ENCODE peak calls at places on chromosomes 4 and X, in five cellular contexts. B is right atrium auricular region, S is astrocyte of the spinal cord, W is A549, K is heart right ventricle. N is an unnamed sample.

GRCh38 chrX:119734897-119735339 is 23.5 kb upstream of the SOWAHD start:
- DNase-seq in B (peak; percentile 61), S (no peak), W (no peak), K (peak; percentile 67), N (no peak)

GRCh38 chr4:184313710-184314659 is 96.3 kb upstream of the ENPP6 start:
- DNase-seq in B (peak; percentile 58), S (no peak), W (no peak), K (no peak), N (no peak)

GRCh38 chrX:150934453-150934852 is 36.0 kb upstream of the CD99L2 start:
- DNase-seq in B (no peak), S (peak; percentile 59), W (peak; percentile 18), K (no peak), N (peak; percentile 53)

GRCh38 chrX:47662144-47662657 is 3.2 kb upstream of the UXT start:
- DNase-seq in B (peak; percentile 63), S (peak; percentile 80), W (no peak), K (no peak), N (no peak)

GRCh38 chrX:77597511-77597910 is 150.3 kb downstream of the FGF16 start:
- DNase-seq in B (no peak), S (no peak), W (no peak), K (no peak), N (no peak)

GRCh38 chr4:102687982-102688433 is 72.8 kb downstream of the MANBA start:
- DNase-seq in B (no peak), S (no peak), W (no peak), K (no peak), N (no peak)

GRCh38 chr4:8294036-8294435 is 24.5 kb downstream of the HTRA3 start:
- DNase-seq in B (no peak), S (no peak), W (no peak), K (no peak), N (no peak)

GRCh38 chr4:173146456-173146855 is 22.2 kb upstream of the GALNT7 start:
- DNase-seq in B (no peak), S (no peak), W (no peak), K (no peak), N (no peak)

GRCh38 chrX:104913348-104913747 is 307.1 kb downstream of the TEX13A start:
- DNase-seq in B (no peak), S (peak; percentile 4), W (no peak), K (no peak), N (no peak)

GRCh38 chr4:89598602-89599001 is 238.4 kb downstream of the SNCA start:
- DNase-seq in B (no peak), S (peak; percentile 33), W (peak; percentile 1), K (no peak), N (no peak)

GRCh38 chr4:112516401-112517066 is 554 bp upstream of the NEUROG2 start:
- DNase-seq in B (no peak), S (no peak), W (no peak), K (peak; percentile 21), N (no peak)

GRCh38 chrX:73069365-73070035 is 9.8 kb downstream of the PABPC1L2A start:
- DNase-seq in B (no peak), S (no peak), W (no peak), K (no peak), N (no peak)

GRCh38 chr4:176090115-176090514 is 24.5 kb downstream of the WDR17 start:
- DNase-seq in B (no peak), S (no peak), W (no peak), K (no peak), N (no peak)

GRCh38 chr4:59517007-59517406 is 1683.1 kb upstream of the ADGRL3 start:
- DNase-seq in B (no peak), S (no peak), W (no peak), K (no peak), N (no peak)

GRCh38 chrX:38803609-38804480 is 2.6 kb downstream of the MID1IP1 start:
- DNase-seq in B (peak; percentile 76), S (peak; percentile 76), W (peak; percentile 69), K (peak; percentile 86), N (no peak)

GRCh38 chr4:105061136-105061696 is 85.5 kb upstream of the TET2 start:
- DNase-seq in B (no peak), S (peak; percentile 36), W (no peak), K (no peak), N (peak; percentile 36)

GRCh38 chr4:2290974-2291704 is 29.2 kb upstream of the MXD4 start:
- DNase-seq in B (no peak), S (no peak), W (no peak), K (no peak), N (no peak)

GRCh38 chr4:39637572-39638357 is 900 bp downstream of the SMIM14 start:
- DNase-seq in B (peak; percentile 68), S (peak; percentile 72), W (no peak), K (peak; percentile 61), N (peak; percentile 38)

GRCh38 chr4:44495136-44495535 is 46.5 kb upstream of the KCTD8 start:
- DNase-seq in B (no peak), S (no peak), W (no peak), K (no peak), N (no peak)

GRCh38 chrX:1767026-1767425 is 152.2 kb downstream of the ASMT start:
- DNase-seq in B (no peak), S (no peak), W (no peak), K (no peak), N (no peak)

GRCh38 chr4:142372570-142373300 is 473.4 kb downstream of the INPP4B start:
- DNase-seq in B (no peak), S (no peak), W (no peak), K (no peak), N (no peak)

GRCh38 chrX:123550829-123551228 is 182.0 kb downstream of the THOC2 start:
- DNase-seq in B (no peak), S (no peak), W (no peak), K (no peak), N (no peak)

GRCh38 chrX:2267890-2268289 is 232.9 kb downstream of the DHRSX start:
- DNase-seq in B (no peak), S (no peak), W (no peak), K (no peak), N (no peak)

DNA sequence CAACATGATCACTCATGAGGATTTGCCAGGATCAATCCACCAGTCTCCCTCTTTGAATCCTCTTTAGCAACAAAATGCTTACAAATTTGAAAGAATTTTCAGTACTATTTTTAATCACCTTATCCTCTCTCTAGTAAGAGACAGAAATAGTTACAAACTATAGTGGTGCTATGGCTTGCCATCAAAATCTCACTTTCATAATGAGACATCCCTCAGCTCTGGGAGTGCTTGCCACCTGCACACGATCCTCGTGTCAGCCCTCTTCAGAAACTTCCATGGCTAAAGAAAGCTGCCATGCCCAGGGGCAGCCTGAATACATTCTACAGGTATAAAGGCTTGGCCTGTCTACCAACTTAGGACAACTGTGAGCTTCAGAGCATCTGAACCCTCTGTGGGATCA is 5.1 kb upstream of the DHX15 start:
- DNase-seq in B (no peak), S (no peak), W (no peak), K (no peak), N (no peak)
- TF ChIP-seq CTCF in B (no peak), S (no peak), W (no peak), K (no peak), N (no peak)

GRCh38 chrX:25523574-25523973 is 507.8 kb upstream of the ARX start:
- DNase-seq in B (no peak), S (peak; percentile 53), W (peak; percentile 10), K (no peak), N (peak; percentile 13)
- TF ChIP-seq CTCF in B (peak; percentile 52), S (peak; percentile 30), W (peak; percentile 39), K (peak; percentile 35), N (peak; percentile 46)

DNA sequence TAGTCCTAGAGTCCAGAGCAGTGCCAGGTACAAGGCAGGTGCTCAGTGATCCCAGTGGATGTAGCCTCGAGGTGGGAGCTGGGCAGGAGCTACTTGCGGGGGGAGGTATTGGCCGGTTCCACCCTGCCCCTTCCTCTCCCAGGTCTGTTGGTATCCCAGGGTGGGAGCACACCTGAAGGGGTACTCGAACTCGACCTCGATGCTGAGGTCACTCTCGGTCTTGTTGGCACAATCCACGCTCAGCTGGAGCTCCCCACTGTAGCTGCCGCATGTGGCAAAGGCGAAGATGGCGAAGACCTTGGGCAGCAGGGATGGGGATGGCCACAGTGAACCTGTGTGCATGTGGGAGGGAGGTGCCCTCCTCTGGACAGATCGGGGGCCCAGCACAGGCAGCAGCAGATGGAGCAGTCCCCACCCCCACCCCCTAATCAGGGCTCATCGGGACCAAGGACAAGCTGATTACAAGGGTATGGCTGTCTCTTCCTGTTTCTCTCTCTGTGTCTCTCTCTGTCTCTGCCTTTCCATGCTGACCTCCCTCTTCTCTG is 2.4 kb downstream of the SYP start:
- DNase-seq in B (no peak), S (no peak), W (no peak), K (no peak), N (no peak)
- TF ChIP-seq CTCF in B (no peak), S (no peak), W (no peak), K (no peak), N (no peak)

GRCh38 chrX:111167334-111167733 is 71.3 kb downstream of the PAK3 start:
- DNase-seq in B (no peak), S (no peak), W (no peak), K (no peak), N (no peak)

GRCh38 chrX:111165902-111166301 is 69.9 kb downstream of the PAK3 start:
- DNase-seq in B (no peak), S (no peak), W (no peak), K (no peak), N (no peak)

GRCh38 chrX:111168314-111168713 is 72.3 kb downstream of the PAK3 start:
- DNase-seq in B (no peak), S (no peak), W (no peak), K (no peak), N (peak; percentile 8)

GRCh38 chrX:111169141-111169540 is 73.2 kb downstream of the PAK3 start:
- DNase-seq in B (no peak), S (no peak), W (no peak), K (no peak), N (no peak)

DNA sequence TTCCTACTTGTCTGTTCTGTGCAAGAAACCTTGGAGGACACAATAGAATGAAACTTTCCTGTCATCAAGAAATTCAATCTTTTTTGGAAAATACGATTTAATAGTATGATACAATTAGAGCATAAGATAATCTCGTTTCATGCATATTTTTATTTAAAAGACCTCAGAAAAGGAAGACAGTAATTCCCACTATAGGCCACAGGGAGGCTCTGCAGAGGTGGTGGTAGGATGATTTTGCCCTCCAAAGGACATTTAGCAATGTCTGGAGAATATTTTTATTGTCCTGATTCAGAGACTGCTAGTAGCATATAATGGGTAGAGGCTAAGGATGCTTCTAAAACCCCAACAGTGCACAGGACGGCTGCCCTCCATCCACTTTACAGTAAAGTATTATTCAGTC is 68.7 kb downstream of the PAK3 start:
- DNase-seq in B (no peak), S (no peak), W (no peak), K (no peak), N (no peak)
- TF ChIP-seq CTCF in B (peak; percentile 40), S (peak; percentile 31), W (peak; percentile 20), K (peak; percentile 23), N (peak; percentile 45)

GRCh38 chrX:16444353-16444752 is 205.6 kb upstream of the S100G start:
- DNase-seq in B (no peak), S (peak; percentile 78), W (no peak), K (no peak), N (peak; percentile 52)

DNA sequence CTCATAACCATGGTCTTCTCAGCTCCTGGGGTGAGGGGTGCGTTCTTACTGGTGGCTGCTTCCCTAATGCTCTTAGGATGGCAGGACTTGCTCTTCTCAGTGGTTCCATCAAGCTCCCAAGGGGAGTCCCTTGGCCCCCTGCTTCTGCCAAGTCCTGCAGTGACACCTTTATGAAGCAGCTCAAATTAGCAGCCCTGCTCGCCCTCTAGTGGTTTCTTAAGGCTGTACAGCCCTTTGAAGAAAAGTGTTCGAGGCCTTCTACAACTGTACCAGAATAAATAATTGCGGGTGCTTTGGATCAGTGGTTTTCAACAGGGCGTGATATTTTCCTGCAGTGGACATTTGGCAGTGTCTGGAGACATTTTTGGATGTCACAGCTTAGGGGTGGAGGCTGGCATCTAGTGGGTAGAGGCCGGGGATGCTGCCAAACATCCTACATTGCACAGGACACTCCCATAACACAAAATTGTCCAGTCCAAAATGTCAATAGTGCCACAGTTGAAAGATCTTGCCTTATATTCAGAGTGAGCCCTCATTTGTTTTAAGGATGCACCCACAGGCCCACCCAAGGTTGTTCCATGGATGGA is 204.7 kb upstream of the S100G start:
- DNase-seq in B (no peak), S (peak; percentile 27), W (peak; percentile 15), K (no peak), N (peak; percentile 16)
- TF ChIP-seq CTCF in B (peak; percentile 70), S (peak; percentile 73), W (peak; percentile 54), K (peak; percentile 65), N (peak; percentile 72)